ENCODE peak calls at places on chromosomes 13 and 19, in ten cellular contexts. One of them, this sample, is unnamed.
A peak's percentile ranks its signal among the peaks of the same experiment; 100 is the strongest.

GRCh38 chr13:58852076-58852475 is 1220.5 kb downstream of the PCDH17 start:
- DNase-seq in breast epithelium: no peak
- DNase-seq in stomach: no peak
- DNase-seq in H1: no peak
- DNase-seq in body of pancreas: no peak
- DNase-seq in heart left ventricle: no peak
- DNase-seq in tibial nerve: no peak
- DNase-seq in heart right ventricle: no peak
- DNase-seq in pancreas: no peak
- DNase-seq in lung: no peak
- DNase-seq in this sample: no peak

GRCh38 chr13:111099292-111099691 is 15.8 kb upstream of the ARHGEF7 start:
- DNase-seq in breast epithelium: no peak
- DNase-seq in stomach: no peak
- DNase-seq in H1: no peak
- DNase-seq in body of pancreas: no peak
- DNase-seq in heart left ventricle: no peak
- DNase-seq in tibial nerve: no peak
- DNase-seq in heart right ventricle: no peak
- DNase-seq in pancreas: no peak
- DNase-seq in lung: no peak
- DNase-seq in this sample: no peak

GRCh38 chr19:33434090-33434885 is 60.8 kb downstream of the CEBPG start:
- DNase-seq in breast epithelium: no peak
- DNase-seq in stomach: no peak
- DNase-seq in H1: no peak
- DNase-seq in body of pancreas: no peak
- DNase-seq in heart left ventricle: peak; percentile 14
- DNase-seq in tibial nerve: no peak
- DNase-seq in heart right ventricle: no peak
- DNase-seq in pancreas: no peak
- DNase-seq in lung: no peak
- DNase-seq in this sample: no peak

GRCh38 chr19:34366670-34367423 is 1.9 kb downstream of the GPI start:
- DNase-seq in breast epithelium: no peak
- DNase-seq in stomach: no peak
- DNase-seq in H1: no peak
- DNase-seq in body of pancreas: no peak
- DNase-seq in heart left ventricle: no peak
- DNase-seq in tibial nerve: no peak
- DNase-seq in heart right ventricle: no peak
- DNase-seq in pancreas: no peak
- DNase-seq in lung: no peak
- DNase-seq in this sample: no peak

GRCh38 chr19:12880551-12881171 is 588 bp downstream of the DNASE2 start:
- DNase-seq in breast epithelium: peak; percentile 53
- DNase-seq in stomach: peak; percentile 40
- DNase-seq in H1: no peak
- DNase-seq in body of pancreas: peak; percentile 50
- DNase-seq in heart left ventricle: peak; percentile 55
- DNase-seq in tibial nerve: no peak
- DNase-seq in heart right ventricle: no peak
- DNase-seq in pancreas: peak; percentile 55
- DNase-seq in lung: no peak
- DNase-seq in this sample: peak; percentile 42

GRCh38 chr13:79451500-79451962 is 29.4 kb upstream of the NDFIP2 start:
- DNase-seq in breast epithelium: no peak
- DNase-seq in stomach: no peak
- DNase-seq in H1: no peak
- DNase-seq in body of pancreas: no peak
- DNase-seq in heart left ventricle: no peak
- DNase-seq in tibial nerve: no peak
- DNase-seq in heart right ventricle: no peak
- DNase-seq in pancreas: no peak
- DNase-seq in lung: no peak
- DNase-seq in this sample: no peak

GRCh38 chr13:75480691-75481175 is 1.2 kb downstream of the TBC1D4 start:
- DNase-seq in breast epithelium: peak; percentile 69
- DNase-seq in stomach: peak; percentile 80
- DNase-seq in H1: no peak
- DNase-seq in body of pancreas: peak; percentile 80
- DNase-seq in heart left ventricle: peak; percentile 65
- DNase-seq in tibial nerve: peak; percentile 16
- DNase-seq in heart right ventricle: peak; percentile 44
- DNase-seq in pancreas: peak; percentile 79
- DNase-seq in lung: peak; percentile 77
- DNase-seq in this sample: peak; percentile 72

GRCh38 chr13:82674546-82674945 is 1207.7 kb downstream of the SLITRK1 start:
- DNase-seq in breast epithelium: no peak
- DNase-seq in stomach: no peak
- DNase-seq in H1: no peak
- DNase-seq in body of pancreas: no peak
- DNase-seq in heart left ventricle: no peak
- DNase-seq in tibial nerve: no peak
- DNase-seq in heart right ventricle: no peak
- DNase-seq in pancreas: no peak
- DNase-seq in lung: no peak
- DNase-seq in this sample: no peak

GRCh38 chr19:14555918-14556661 is 15.8 kb downstream of the NDUFB7 start:
- DNase-seq in breast epithelium: no peak
- DNase-seq in stomach: no peak
- DNase-seq in H1: no peak
- DNase-seq in body of pancreas: no peak
- DNase-seq in heart left ventricle: no peak
- DNase-seq in tibial nerve: no peak
- DNase-seq in heart right ventricle: no peak
- DNase-seq in pancreas: no peak
- DNase-seq in lung: no peak
- DNase-seq in this sample: no peak

GRCh38 chr19:40282920-40283319 is 2.2 kb downstream of the AKT2 start:
- DNase-seq in breast epithelium: no peak
- DNase-seq in stomach: no peak
- DNase-seq in H1: no peak
- DNase-seq in body of pancreas: no peak
- DNase-seq in heart left ventricle: no peak
- DNase-seq in tibial nerve: no peak
- DNase-seq in heart right ventricle: no peak
- DNase-seq in pancreas: no peak
- DNase-seq in lung: no peak
- DNase-seq in this sample: no peak
- H3K27ac ChIP-seq in breast epithelium: no peak overlapping the region
- H3K27ac ChIP-seq in stomach: peak overlapping the region; percentile 97
- H3K27ac ChIP-seq in H1: no peak overlapping the region
- H3K27ac ChIP-seq in body of pancreas: peak overlapping the region; percentile 93
- H3K27ac ChIP-seq in heart left ventricle: no peak overlapping the region
- H3K27ac ChIP-seq in tibial nerve: peak overlapping the region; percentile 99
- H3K27ac ChIP-seq in heart right ventricle: peak overlapping the region; percentile 98
- H3K27ac ChIP-seq in pancreas: peak overlapping the region; percentile 90
- H3K27ac ChIP-seq in lung: peak overlapping the region; percentile 41
- H3K27ac ChIP-seq in this sample: no peak overlapping the region

GRCh38 chr19:46787331-46788100 is 878 bp downstream of the SLC1A5 start:
- DNase-seq in breast epithelium: no peak
- DNase-seq in stomach: peak; percentile 55
- DNase-seq in H1: no peak
- DNase-seq in body of pancreas: peak; percentile 48
- DNase-seq in heart left ventricle: peak; percentile 78
- DNase-seq in tibial nerve: peak; percentile 52
- DNase-seq in heart right ventricle: peak; percentile 44
- DNase-seq in pancreas: peak; percentile 59
- DNase-seq in lung: peak; percentile 64
- DNase-seq in this sample: peak; percentile 75

GRCh38 chr19:46788101-46788967 is at the start of gene SLC1A5:
- DNase-seq in breast epithelium: peak; percentile 96
- DNase-seq in stomach: peak; percentile 97
- DNase-seq in H1: peak; percentile 95
- DNase-seq in body of pancreas: peak; percentile 95
- DNase-seq in heart left ventricle: peak; percentile 96
- DNase-seq in tibial nerve: peak; percentile 96
- DNase-seq in heart right ventricle: peak; percentile 95
- DNase-seq in pancreas: peak; percentile 97
- DNase-seq in lung: peak; percentile 98
- DNase-seq in this sample: peak; percentile 98

GRCh38 chr19:46787040-46787330 is 1.4 kb downstream of the SLC1A5 start:
- DNase-seq in breast epithelium: no peak
- DNase-seq in stomach: no peak
- DNase-seq in H1: no peak
- DNase-seq in body of pancreas: no peak
- DNase-seq in heart left ventricle: no peak
- DNase-seq in tibial nerve: no peak
- DNase-seq in heart right ventricle: no peak
- DNase-seq in pancreas: no peak
- DNase-seq in lung: no peak
- DNase-seq in this sample: no peak

GRCh38 chr19:46789371-46789770 is 977 bp upstream of the SLC1A5 start:
- DNase-seq in breast epithelium: no peak
- DNase-seq in stomach: no peak
- DNase-seq in H1: no peak
- DNase-seq in body of pancreas: no peak
- DNase-seq in heart left ventricle: no peak
- DNase-seq in tibial nerve: no peak
- DNase-seq in heart right ventricle: no peak
- DNase-seq in pancreas: no peak
- DNase-seq in lung: no peak
- DNase-seq in this sample: no peak

DNA sequence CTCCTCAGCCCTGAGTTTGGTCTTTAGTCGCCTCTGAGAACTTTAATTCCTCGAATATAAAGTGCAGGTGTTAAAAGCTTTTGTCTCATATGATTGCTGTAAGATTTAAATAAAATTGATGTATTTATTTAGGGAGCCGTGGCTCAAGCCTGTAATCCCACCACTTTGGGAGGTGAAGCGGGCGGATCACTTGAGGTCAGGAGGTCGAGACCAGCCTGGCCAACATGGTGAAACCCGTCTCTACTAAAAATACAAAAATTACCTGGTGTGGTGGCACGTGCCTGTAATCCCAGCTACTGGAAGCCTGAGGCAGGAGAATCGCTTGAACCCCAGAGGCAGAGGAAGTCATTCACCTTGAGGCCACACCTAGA is 559 bp upstream of the SLC1A5 start:
- DNase-seq in breast epithelium: no peak
- DNase-seq in stomach: no peak
- DNase-seq in H1: no peak
- DNase-seq in body of pancreas: no peak
- DNase-seq in heart left ventricle: no peak
- DNase-seq in tibial nerve: no peak
- DNase-seq in heart right ventricle: no peak
- DNase-seq in pancreas: no peak
- DNase-seq in lung: no peak
- DNase-seq in this sample: no peak
- H3K4me3 ChIP-seq in breast epithelium: peak overlapping the region; percentile 95
- H3K4me3 ChIP-seq in stomach: peak overlapping the region; percentile 82
- H3K4me3 ChIP-seq in H1: no peak overlapping the region
- H3K4me3 ChIP-seq in body of pancreas: no peak overlapping the region
- H3K4me3 ChIP-seq in heart left ventricle: peak overlapping the region; percentile 67
- H3K4me3 ChIP-seq in tibial nerve: no peak overlapping the region
- H3K4me3 ChIP-seq in heart right ventricle: peak overlapping the region; percentile 67
- H3K4me3 ChIP-seq in pancreas: no peak overlapping the region
- H3K4me3 ChIP-seq in lung: no peak overlapping the region
- H3K4me3 ChIP-seq in this sample: no peak overlapping the region

DNA sequence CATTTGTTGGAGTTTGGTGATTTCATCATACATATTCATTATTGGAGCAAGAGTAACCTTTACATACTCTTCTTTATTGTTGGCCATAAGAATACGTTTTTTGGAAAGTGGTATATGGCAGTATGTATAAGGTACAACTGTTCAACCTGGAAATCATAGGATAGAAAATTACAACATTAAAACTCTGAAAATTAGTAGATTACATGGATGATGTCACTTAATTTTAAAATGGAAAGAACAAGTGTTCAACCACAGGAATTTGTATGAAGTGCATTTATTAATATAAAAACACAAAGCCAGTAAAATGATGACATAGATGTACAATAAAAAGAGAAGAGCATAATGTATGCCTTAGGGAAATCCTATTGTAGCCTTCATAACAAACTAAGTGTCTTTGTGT is 7.3 kb upstream of the ZNF155 start:
- DNase-seq in breast epithelium: no peak
- DNase-seq in stomach: no peak
- DNase-seq in H1: no peak
- DNase-seq in body of pancreas: no peak
- DNase-seq in heart left ventricle: no peak
- DNase-seq in tibial nerve: no peak
- DNase-seq in heart right ventricle: no peak
- DNase-seq in pancreas: no peak
- DNase-seq in lung: no peak
- DNase-seq in this sample: no peak
- TF ChIP-seq CTCF in breast epithelium: no peak
- TF ChIP-seq CTCF in stomach: no peak
- TF ChIP-seq CTCF in H1: no peak
- TF ChIP-seq CTCF in body of pancreas: no peak
- TF ChIP-seq CTCF in heart left ventricle: no peak
- TF ChIP-seq CTCF in tibial nerve: no peak
- TF ChIP-seq CTCF in heart right ventricle: no peak
- TF ChIP-seq CTCF in pancreas: no peak
- TF ChIP-seq CTCF in lung: no peak
- TF ChIP-seq CTCF in this sample: no peak

GRCh38 chr13:64546371-64546770 is 2683.8 kb downstream of the PCDH9 start:
- DNase-seq in breast epithelium: no peak
- DNase-seq in stomach: no peak
- DNase-seq in H1: no peak
- DNase-seq in body of pancreas: no peak
- DNase-seq in heart left ventricle: no peak
- DNase-seq in tibial nerve: no peak
- DNase-seq in heart right ventricle: no peak
- DNase-seq in pancreas: no peak
- DNase-seq in lung: no peak
- DNase-seq in this sample: no peak

GRCh38 chr13:64553411-64554129 is 2676.6 kb downstream of the PCDH9 start:
- DNase-seq in breast epithelium: no peak
- DNase-seq in stomach: no peak
- DNase-seq in H1: no peak
- DNase-seq in body of pancreas: no peak
- DNase-seq in heart left ventricle: no peak
- DNase-seq in tibial nerve: no peak
- DNase-seq in heart right ventricle: no peak
- DNase-seq in pancreas: no peak
- DNase-seq in lung: no peak
- DNase-seq in this sample: no peak

GRCh38 chr13:64556391-64556790 is 2673.7 kb downstream of the PCDH9 start:
- DNase-seq in breast epithelium: no peak
- DNase-seq in stomach: no peak
- DNase-seq in H1: no peak
- DNase-seq in body of pancreas: no peak
- DNase-seq in heart left ventricle: no peak
- DNase-seq in tibial nerve: no peak
- DNase-seq in heart right ventricle: no peak
- DNase-seq in pancreas: no peak
- DNase-seq in lung: no peak
- DNase-seq in this sample: no peak

DNA sequence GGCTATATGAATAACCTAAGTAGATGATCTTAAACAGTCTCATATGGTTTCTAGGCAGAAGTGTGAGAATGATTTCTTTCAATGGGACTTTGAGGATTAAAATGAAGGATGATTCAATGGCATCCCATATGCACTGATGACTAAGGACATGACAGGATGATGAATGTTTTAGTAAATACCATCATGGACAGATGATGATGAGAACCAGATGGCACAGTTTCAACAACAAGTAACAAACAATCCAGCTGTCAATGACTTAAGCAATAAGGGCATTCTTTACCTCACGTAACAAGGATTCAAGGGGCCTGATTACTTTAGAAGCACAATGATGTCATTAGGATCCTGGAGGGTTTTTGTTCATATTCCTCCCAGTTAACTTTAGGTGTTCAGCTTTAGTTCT is 2678.4 kb downstream of the PCDH9 start:
- DNase-seq in breast epithelium: no peak
- DNase-seq in stomach: no peak
- DNase-seq in H1: no peak
- DNase-seq in body of pancreas: no peak
- DNase-seq in heart left ventricle: no peak
- DNase-seq in tibial nerve: no peak
- DNase-seq in heart right ventricle: no peak
- DNase-seq in pancreas: no peak
- DNase-seq in lung: no peak
- DNase-seq in this sample: no peak
- H3K27ac ChIP-seq in breast epithelium: no peak overlapping the region
- H3K27ac ChIP-seq in stomach: no peak overlapping the region
- H3K27ac ChIP-seq in H1: no peak overlapping the region
- H3K27ac ChIP-seq in body of pancreas: no peak overlapping the region
- H3K27ac ChIP-seq in heart left ventricle: no peak overlapping the region
- H3K27ac ChIP-seq in tibial nerve: no peak overlapping the region
- H3K27ac ChIP-seq in heart right ventricle: no peak overlapping the region
- H3K27ac ChIP-seq in pancreas: no peak overlapping the region
- H3K27ac ChIP-seq in lung: no peak overlapping the region
- H3K27ac ChIP-seq in this sample: no peak overlapping the region